ENCODE peak calls at places on chromosomes 2 and 18, in four cellular contexts. A is brain microvascular endothelial cell, K is upper lobe of left lung, Y is neural progenitor cell. G is an unnamed sample. For H3K36me3, the result is how much of the 10 kb centered on the place peaks cover.

GRCh38 chr2:181177376-181177775 is 197.0 kb downstream of the UBE2E3 start:
- DNase-seq in A (no peak), K (no peak), Y (no peak), G (no peak)

GRCh38 chr2:143428700-143429099 is 299.5 kb downstream of the ARHGAP15 start:
- DNase-seq in A (peak), K (no peak), Y (no peak), G (no peak)

GRCh38 chr2:142989276-142990204 is 112.1 kb downstream of the KYNU start:
- DNase-seq in A (no peak), K (no peak), Y (peak), G (no peak)

GRCh38 chr18:62044490-62045000 is 142.3 kb downstream of the PIGN start:
- DNase-seq in A (peak), K (no peak), Y (no peak), G (no peak)

GRCh38 chr18:54888933-54889332 is 60.7 kb downstream of the RAB27B start:
- DNase-seq in A (peak), K (no peak), Y (no peak), G (no peak)

GRCh38 chr18:35588995-35589394 is 7.5 kb downstream of the GALNT1 start:
- DNase-seq in A (no peak), K (no peak), Y (peak), G (no peak)

GRCh38 chr2:120348134-120349103 is 2.5 kb downstream of the INHBB start:
- DNase-seq in A (no peak), K (no peak), Y (no peak), G (no peak)

GRCh38 chr2:230589025-230589424 is 123.6 kb upstream of the CAB39 start:
- DNase-seq in A (no peak), K (no peak), Y (no peak), G (no peak)

GRCh38 chr2:157822993-157823392 is 53.1 kb downstream of the ACVR1 start:
- DNase-seq in A (no peak), K (no peak), Y (no peak), G (no peak)

GRCh38 chr18:51621103-51621969 is 423.9 kb upstream of the MEX3C start:
- DNase-seq in A (peak), K (no peak), Y (peak), G (no peak)

GRCh38 chr2:55163895-55164509 is 68.1 kb downstream of the CLHC1 start:
- DNase-seq in A (no peak), K (no peak), Y (no peak), G (no peak)

GRCh38 chr18:69845588-69846506 is 101.8 kb downstream of the CD226 start:
- DNase-seq in A (no peak), K (no peak), Y (no peak), G (no peak)

GRCh38 chr2:55550368-55551102 is 31.0 kb downstream of the CFAP36 start:
- DNase-seq in A (peak), K (no peak), Y (no peak), G (no peak)

GRCh38 chr2:15041429-15041837 is 408.9 kb downstream of the LRATD1 start:
- DNase-seq in A (no peak), K (no peak), Y (no peak), G (no peak)

GRCh38 chr2:11248-11941 is 34.9 kb downstream of the FAM110C start:
- DNase-seq in A (peak), K (peak), Y (peak), G (peak)

GRCh38 chr18:72376256-72376655 is 167.9 kb downstream of the CBLN2 start:
- DNase-seq in A (no peak), K (no peak), Y (no peak), G (no peak)

GRCh38 chr2:62292190-62292589 is 96.3 kb downstream of the B3GNT2 start:
- DNase-seq in A (no peak), K (no peak), Y (no peak), G (no peak)

GRCh38 chr2:183709829-183710228 is 585.6 kb downstream of the NUP35 start:
- DNase-seq in A (no peak), K (no peak), Y (no peak), G (no peak)

GRCh38 chr2:148914463-148914862 is 39.4 kb downstream of the KIF5C start:
- DNase-seq in A (no peak), K (no peak), Y (no peak), G (no peak)

GRCh38 chr2:168136392-168136977 is 110.9 kb downstream of the STK39 start:
- DNase-seq in A (no peak), K (no peak), Y (peak), G (no peak)

GRCh38 chr18:76494181-76494540 is 881 bp downstream of the ZNF516 start:
- DNase-seq in A (no peak), K (peak), Y (peak), G (no peak)

GRCh38 chr18:14089781-14090180 is 42.5 kb downstream of the ZNF519 start:
- DNase-seq in A (no peak), K (no peak), Y (no peak), G (no peak)

GRCh38 chr2:29462293-29462692 is 347.1 kb downstream of the CLIP4 start:
- DNase-seq in A (peak), K (no peak), Y (no peak), G (no peak)

GRCh38 chr2:188601391-188601790 is 309.7 kb downstream of the GULP1 start:
- DNase-seq in A (no peak), K (no peak), Y (peak), G (no peak)

GRCh38 chr2:45497355-45497754 is 113.7 kb downstream of the SRBD1 start:
- DNase-seq in A (peak), K (no peak), Y (no peak), G (no peak)

GRCh38 chr2:19408592-19408991 is 50.2 kb upstream of the OSR1 start:
- DNase-seq in A (peak), K (no peak), Y (no peak), G (no peak)

GRCh38 chr18:43780782-43781340 is 503.6 kb upstream of the SYT4 start:
- DNase-seq in A (peak), K (no peak), Y (no peak), G (no peak)

GRCh38 chr2:6845903-6846302 is 19.8 kb downstream of the CMPK2 start:
- DNase-seq in A (no peak), K (no peak), Y (no peak), G (no peak)

GRCh38 chr2:57720728-57721627 is 325.6 kb upstream of the VRK2 start:
- DNase-seq in A (peak), K (no peak), Y (peak), G (no peak)

GRCh38 chr18:33697498-33697897 is 119.5 kb downstream of the ASXL3 start:
- DNase-seq in A (no peak), K (no peak), Y (no peak), G (no peak)

GRCh38 chr2:3044587-3045317 is 332.9 kb downstream of the EIPR1 start:
- DNase-seq in A (no peak), K (peak), Y (no peak), G (no peak)

GRCh38 chr18:30903566-30903965 is 139.0 kb downstream of the DSC3 start:
- DNase-seq in A (no peak), K (no peak), Y (no peak), G (no peak)

GRCh38 chr2:173574713-173575112 is 220.0 kb downstream of the CDCA7 start:
- DNase-seq in A (no peak), K (no peak), Y (no peak), G (no peak)

GRCh38 chr18:74496508-74497307 is 545 bp downstream of the CNDP2 start:
- DNase-seq in A (peak), K (no peak), Y (peak), G (no peak)

GRCh38 chr2:174815524-174815923 is 51.3 kb upstream of the CHRNA1 start:
- DNase-seq in A (no peak), K (no peak), Y (no peak), G (no peak)

GRCh38 chr2:10859261-10859660 is 46.7 kb upstream of the PDIA6 start:
- DNase-seq in A (no peak), K (no peak), Y (no peak), G (no peak)

GRCh38 chr2:64391459-64391858 is 62.5 kb upstream of the LGALSL start:
- DNase-seq in A (peak), K (no peak), Y (no peak), G (no peak)

GRCh38 chr2:98412751-98413445 is 31.8 kb upstream of the INPP4A start:
- DNase-seq in A (peak), K (no peak), Y (peak), G (no peak)

GRCh38 chr18:77571743-77572142 is 322.1 kb downstream of the GALR1 start:
- DNase-seq in A (no peak), K (no peak), Y (no peak), G (no peak)

GRCh38 chr18:5021558-5021957 is 175.5 kb downstream of the AKAIN1 start:
- DNase-seq in A (no peak), K (no peak), Y (no peak), G (no peak)
- H3K36me3 ChIP-seq in A (under half), K (under half), Y (under half), G (under half)

GRCh38 chr2:85132834-85133637 is at the start of gene TCF7L1:
- DNase-seq in A (peak), K (peak), Y (peak), G (no peak)

GRCh38 chr2:85130407-85130806 is 2.8 kb upstream of the TCF7L1 start:
- DNase-seq in A (no peak), K (no peak), Y (no peak), G (no peak)

GRCh38 chr2:85133751-85134254 is 611 bp downstream of the TCF7L1 start:
- DNase-seq in A (no peak), K (peak), Y (no peak), G (no peak)

GRCh38 chr2:85131116-85131515 is 2.1 kb upstream of the TCF7L1 start:
- DNase-seq in A (no peak), K (no peak), Y (peak), G (no peak)

GRCh38 chr2:85132392-85132791 is 800 bp upstream of the TCF7L1 start:
- DNase-seq in A (no peak), K (peak), Y (peak), G (no peak)
- H3K27ac ChIP-seq in A (no peak), K (no peak), Y (no peak), G (no peak)

GRCh38 chr2:85542777-85543176 is 3.8 kb downstream of the MAT2A start:
- DNase-seq in A (no peak), K (no peak), Y (no peak), G (no peak)

GRCh38 chr2:85539361-85540130 is 578 bp downstream of the MAT2A start:
- DNase-seq in A (peak), K (peak), Y (no peak), G (peak)

GRCh38 chr2:85541262-85541661 is 2.3 kb downstream of the MAT2A start:
- DNase-seq in A (no peak), K (no peak), Y (no peak), G (no peak)

GRCh38 chr2:85540131-85540587 is 1.2 kb downstream of the MAT2A start:
- DNase-seq in A (no peak), K (no peak), Y (no peak), G (no peak)

GRCh38 chr2:85541753-85542457 is 2.9 kb downstream of the MAT2A start:
- DNase-seq in A (no peak), K (no peak), Y (no peak), G (no peak)
- H3K36me3 ChIP-seq in A (half or more), K (half or more), Y (under half), G (under half)

DNA sequence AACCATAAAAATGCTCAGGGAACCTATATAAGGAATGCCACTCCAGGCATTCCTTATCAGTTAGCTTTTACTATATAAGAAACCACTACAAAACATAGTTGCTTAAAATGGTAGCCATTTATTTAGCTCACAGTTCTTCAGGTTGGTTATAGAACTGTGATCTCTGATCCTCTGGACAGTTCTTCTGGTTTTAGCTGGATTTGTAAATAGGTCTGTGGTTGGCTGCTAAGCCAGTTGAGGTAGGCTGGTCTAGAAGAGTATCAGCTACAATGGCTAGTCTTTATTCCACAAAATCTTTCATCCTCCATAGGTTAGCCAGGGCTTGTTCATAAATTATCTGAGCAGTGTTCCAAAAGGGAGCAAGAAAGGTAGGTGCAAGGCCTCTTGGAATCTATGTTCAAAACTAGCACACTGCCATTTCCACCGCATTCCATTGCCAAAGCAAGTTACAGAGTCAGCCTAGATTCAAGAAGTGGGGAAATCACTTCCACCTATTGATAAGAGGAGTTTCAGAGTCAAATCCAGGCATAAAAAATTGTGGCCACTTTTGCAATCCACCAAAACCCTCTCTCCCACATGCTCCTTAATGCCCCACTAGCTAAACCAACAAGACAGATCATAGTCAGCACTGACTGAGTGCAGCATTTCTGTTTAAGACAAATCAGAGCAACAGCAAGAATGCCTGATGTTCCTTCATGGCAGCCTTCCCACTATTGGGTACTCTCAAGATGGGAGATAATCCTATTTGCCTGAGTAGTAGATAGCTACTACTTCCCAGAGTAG is 146.4 kb downstream of the IRS1 start:
- DNase-seq in A (no peak), K (no peak), Y (no peak), G (no peak)
- H3K27ac ChIP-seq in A (peak), K (no peak), Y (no peak), G (no peak)

GRCh38 chr2:96893289-96894150 is 23.6 kb upstream of the SEMA4C start:
- DNase-seq in A (no peak), K (peak), Y (no peak), G (no peak)
- H3K36me3 ChIP-seq in A (under half), K (under half), Y (under half), G (under half)

GRCh38 chr2:85523906-85524566 is 14.9 kb upstream of the MAT2A start:
- DNase-seq in A (peak), K (no peak), Y (peak), G (no peak)
- H3K27ac ChIP-seq in A (no peak), K (no peak), Y (peak), G (no peak)

GRCh38 chr2:9430316-9431293 is 7.2 kb downstream of the CPSF3 start:
- DNase-seq in A (no peak), K (no peak), Y (no peak), G (no peak)

GRCh38 chr2:9424447-9425164 is 1.2 kb downstream of the CPSF3 start:
- DNase-seq in A (no peak), K (no peak), Y (no peak), G (no peak)

GRCh38 chr2:9434484-9434883 is 11.0 kb downstream of the CPSF3 start:
- DNase-seq in A (peak), K (no peak), Y (no peak), G (no peak)

GRCh38 chr2:9423922-9424272 is 443 bp downstream of the CPSF3 start:
- DNase-seq in A (no peak), K (no peak), Y (no peak), G (peak)

GRCh38 chr2:9428965-9429577 is 5.6 kb downstream of the CPSF3 start:
- DNase-seq in A (no peak), K (no peak), Y (no peak), G (no peak)
- H3K36me3 ChIP-seq in A (under half), K (under half), Y (under half), G (under half)

GRCh38 chr2:67214585-67215184 is 182.4 kb upstream of the ETAA1 start:
- DNase-seq in A (no peak), K (no peak), Y (no peak), G (no peak)

GRCh38 chr2:67215214-67215613 is 181.9 kb upstream of the ETAA1 start:
- DNase-seq in A (peak), K (peak), Y (peak), G (no peak)

GRCh38 chr2:67213270-67213670 is 183.9 kb upstream of the ETAA1 start:
- DNase-seq in A (no peak), K (no peak), Y (no peak), G (no peak)

GRCh38 chr2:67215636-67216035 is 181.5 kb upstream of the ETAA1 start:
- DNase-seq in A (no peak), K (no peak), Y (no peak), G (no peak)

DNA sequence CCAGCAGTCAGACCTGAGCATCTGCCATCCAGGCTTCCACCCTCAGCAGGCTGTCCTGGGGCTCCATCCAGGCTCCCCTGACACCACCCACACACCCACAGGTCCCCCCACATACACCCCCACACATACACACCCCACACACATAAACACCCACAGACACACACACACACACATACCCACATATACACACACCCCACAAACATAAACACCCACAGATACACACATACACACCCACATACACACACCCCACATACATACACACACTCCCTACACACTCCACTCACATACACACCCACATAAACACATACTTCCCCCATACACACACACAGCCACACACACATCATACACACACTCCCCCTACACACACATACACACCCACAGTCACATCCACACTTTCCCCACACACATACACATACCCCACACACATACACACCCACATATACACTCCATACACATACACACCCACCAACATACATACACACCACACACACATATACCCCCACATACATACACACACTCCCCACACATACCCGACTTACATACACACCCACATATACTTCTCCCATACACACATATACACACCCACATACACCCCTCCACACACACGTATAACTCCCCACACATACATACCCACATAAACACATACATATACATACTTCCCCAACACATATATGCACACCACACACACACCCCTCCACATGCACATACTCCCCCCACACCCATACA is 183.3 kb upstream of the ETAA1 start:
- DNase-seq in A (no peak), K (peak), Y (no peak), G (no peak)
- H3K27ac ChIP-seq in A (no peak), K (no peak), Y (no peak), G (no peak)

DNA sequence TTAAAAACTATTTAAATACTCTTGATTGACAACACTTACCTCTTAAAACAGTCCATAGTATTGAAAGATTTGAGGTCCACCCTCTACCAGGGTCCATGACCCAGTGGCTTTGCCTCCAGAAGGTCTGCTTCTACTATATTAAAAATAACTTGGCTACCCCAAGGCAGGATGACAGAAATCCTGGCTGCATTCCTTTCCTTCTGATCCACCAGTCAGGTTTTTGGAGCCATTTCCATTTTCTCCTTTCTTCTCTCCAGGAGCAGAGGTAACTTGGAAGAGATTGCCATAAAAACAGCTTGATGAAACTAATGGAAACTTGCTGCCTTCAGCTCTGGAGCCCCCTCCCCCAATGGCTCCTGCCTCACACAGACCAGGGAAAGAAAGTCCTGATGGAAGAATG is 2.6 kb upstream of the FAM171B start:
- DNase-seq in A (no peak), K (no peak), Y (no peak), G (no peak)
- H3K36me3 ChIP-seq in A (under half), K (under half), Y (under half), G (under half)